ENCODE peak calls at places on chromosomes 11 and 22, in seven cellular contexts. X is cardiac muscle cell; G is lung; F is fibroblast of lung; Q is adrenal gland; D is CD4-positive, alpha-beta T cell; A is GM20000. Y is an unnamed sample.

GRCh38 chr22:25134028-25134427 is 65.6 kb upstream of the CRYBB3 start:
- DNase-seq in G (peak), Q (peak), D (no peak), X (no peak), F (no peak), A (no peak), Y (no peak)

GRCh38 chr11:79287952-79288351 is 152.9 kb downstream of the TENM4 start:
- DNase-seq in F (no peak), Q (peak), G (no peak), X (no peak), A (no peak), D (no peak), Y (no peak)

GRCh38 chr11:96316869-96317268 is 26.1 kb downstream of the MAML2 start:
- DNase-seq in A (no peak), X (no peak), Q (no peak), F (no peak), G (no peak), D (no peak), Y (no peak)

GRCh38 chr11:103970850-103971249 is 65.6 kb upstream of the DDI1 start:
- DNase-seq in X (no peak), Q (no peak), F (no peak), A (no peak), G (no peak), D (no peak), Y (no peak)

GRCh38 chr11:10605941-10606381 is 37.5 kb upstream of the LYVE1 start:
- DNase-seq in Q (peak), X (peak), F (peak), D (no peak), A (no peak), G (peak), Y (no peak)

GRCh38 chr22:47042116-47042825 is 279.8 kb downstream of the TBC1D22A start:
- DNase-seq in Q (no peak), G (no peak), D (no peak), X (no peak), F (no peak), A (no peak), Y (no peak)

GRCh38 chr11:131977854-131978253 is 607.4 kb downstream of the NTM start:
- DNase-seq in X (peak), Q (no peak), G (no peak), A (no peak), D (no peak), F (peak), Y (no peak)

GRCh38 chr11:39361557-39361956 is 2097.9 kb downstream of the LRRC4C start:
- DNase-seq in D (no peak), A (no peak), X (no peak), F (no peak), Q (no peak), G (no peak), Y (no peak)

GRCh38 chr22:23700706-23701105 is 9.9 kb downstream of the RGL4 start:
- DNase-seq in Q (peak), G (no peak), X (peak), A (no peak), F (peak), D (no peak), Y (no peak)

GRCh38 chr11:75240381-75241035 is at the start of gene TPBGL:
- DNase-seq in D (no peak), Q (peak), G (no peak), F (peak), A (peak), X (peak), Y (peak)

GRCh38 chr11:125968363-125968762 is 22.5 kb downstream of the VSIG10L2 start:
- DNase-seq in X (peak), A (no peak), Q (no peak), G (no peak), F (no peak), D (no peak), Y (no peak)

GRCh38 chr11:67265633-67266423 is 445 bp upstream of the GRK2 start:
- DNase-seq in A (peak), F (peak), X (peak), D (peak), G (peak), Q (peak), Y (peak)

GRCh38 chr11:14687943-14688627 is 44.5 kb downstream of the PDE3B start:
- DNase-seq in X (no peak), Q (no peak), A (no peak), G (no peak), D (no peak), F (no peak), Y (no peak)

GRCh38 chr11:119459293-119459976 is 36.5 kb upstream of the THY1 start:
- DNase-seq in D (no peak), G (no peak), F (no peak), Q (no peak), X (no peak), A (no peak), Y (no peak)

GRCh38 chr11:68053117-68053516 is 14.3 kb downstream of the TCIRG1 start:
- DNase-seq in F (no peak), Q (peak), X (no peak), A (peak), G (no peak), D (no peak), Y (no peak)

GRCh38 chr11:83706581-83706980 is 420.4 kb upstream of the CCDC90B start:
- DNase-seq in D (no peak), Q (no peak), F (no peak), X (no peak), G (no peak), A (no peak), Y (no peak)

GRCh38 chr11:1504164-1504563 is 17.6 kb upstream of the MOB2 start:
- DNase-seq in G (no peak), A (no peak), D (no peak), X (no peak), F (no peak), Q (peak), Y (no peak)

GRCh38 chr11:35178862-35179261 is 39.9 kb downstream of the CD44 start:
- DNase-seq in G (no peak), D (no peak), X (no peak), F (peak), Q (no peak), A (no peak), Y (no peak)

GRCh38 chr11:128532571-128533091 is 54.7 kb downstream of the ETS1 start:
- DNase-seq in A (no peak), F (no peak), Q (no peak), G (no peak), D (no peak), X (no peak), Y (no peak)

GRCh38 chr11:11420512-11420911 is 67.5 kb upstream of the CSNK2A3 start:
- DNase-seq in Q (no peak), X (no peak), F (no peak), D (no peak), A (no peak), G (no peak), Y (no peak)

GRCh38 chr11:20042717-20043392 is 117.4 kb downstream of the DBX1 start:
- DNase-seq in A (no peak), Q (no peak), X (no peak), F (no peak), G (no peak), D (no peak), Y (no peak)

GRCh38 chr11:42521994-42522393 is 789.8 kb upstream of the API5 start:
- DNase-seq in A (no peak), D (no peak), F (peak), Q (no peak), G (no peak), X (peak), Y (no peak)

GRCh38 chr11:64518928-64519327 is 72.1 kb upstream of the SLC22A12 start:
- DNase-seq in X (no peak), F (no peak), G (no peak), A (no peak), Q (no peak), D (no peak), Y (no peak)

GRCh38 chr11:67033661-67034166 is 10.8 kb downstream of the SYT12 start:
- DNase-seq in F (peak), X (peak), Q (peak), G (no peak), A (no peak), D (no peak), Y (no peak)

GRCh38 chr11:3837793-3838192 is 3.0 kb downstream of the RHOG start:
- DNase-seq in D (no peak), F (no peak), G (peak), X (peak), Q (peak), A (peak), Y (no peak)

GRCh38 chr11:68966894-68967780 is 13.6 kb downstream of the MRGPRD start:
- DNase-seq in Q (no peak), G (no peak), X (no peak), A (no peak), F (no peak), D (no peak), Y (no peak)

GRCh38 chr11:120739780-120740179 is 228.2 kb downstream of the GRIK4 start:
- DNase-seq in A (no peak), D (no peak), G (no peak), Q (no peak), X (no peak), F (no peak), Y (no peak)

GRCh38 chr22:48053973-48054372 is 1291.5 kb downstream of the TBC1D22A start:
- DNase-seq in X (no peak), A (no peak), G (no peak), F (no peak), D (no peak), Q (no peak), Y (no peak)

GRCh38 chr11:105296806-105297205 is 157.2 kb upstream of the CARD18 start:
- DNase-seq in X (no peak), Q (no peak), D (no peak), G (no peak), A (no peak), F (no peak), Y (no peak)

GRCh38 chr11:129077191-129077590 is 114.9 kb downstream of the ARHGAP32 start:
- DNase-seq in G (no peak), D (no peak), F (no peak), X (no peak), A (no peak), Q (no peak), Y (no peak)

GRCh38 chr11:74084796-74085541 is 76.1 kb upstream of the UCP3 start:
- DNase-seq in Q (peak), F (peak), D (no peak), A (no peak), X (peak), G (no peak), Y (no peak)

GRCh38 chr22:42366815-42367581 is 65.2 kb downstream of the NFAM1 start:
- DNase-seq in A (no peak), Q (peak), F (no peak), G (no peak), X (no peak), D (no peak), Y (no peak)

GRCh38 chr22:37226514-37226913 is 14.2 kb upstream of the SSTR3 start:
- DNase-seq in F (no peak), X (no peak), A (no peak), Q (no peak), D (no peak), G (no peak), Y (no peak)

GRCh38 chr11:16775604-16776283 is 37.3 kb downstream of the C11orf58 start:
- DNase-seq in Q (no peak), A (no peak), D (no peak), F (no peak), G (no peak), X (no peak), Y (no peak)

GRCh38 chr11:130197386-130198035 is 37.9 kb downstream of the ST14 start:
- DNase-seq in F (peak), A (no peak), Q (no peak), D (no peak), X (no peak), G (no peak), Y (no peak)

GRCh38 chr11:61671527-61671926 is 8.7 kb upstream of the DAGLA start:
- DNase-seq in X (no peak), F (no peak), Q (peak), D (no peak), A (no peak), G (no peak), Y (no peak)

GRCh38 chr11:86678823-86679222 is 6.4 kb upstream of the ME3 start:
- DNase-seq in A (no peak), F (peak), G (no peak), Q (no peak), X (no peak), D (no peak), Y (no peak)

GRCh38 chr11:86676010-86676409 is 3.6 kb upstream of the ME3 start:
- DNase-seq in D (no peak), A (no peak), G (no peak), Q (no peak), F (no peak), X (no peak), Y (no peak)

GRCh38 chr11:86678296-86678695 is 5.9 kb upstream of the ME3 start:
- DNase-seq in F (no peak), Q (no peak), G (no peak), X (no peak), A (no peak), D (no peak), Y (no peak)

GRCh38 chr11:86674965-86675364 is 2.5 kb upstream of the ME3 start:
- DNase-seq in A (no peak), X (no peak), Q (no peak), F (no peak), G (no peak), D (no peak), Y (no peak)

GRCh38 chr11:86676533-86677154 is 4.2 kb upstream of the ME3 start:
- DNase-seq in A (peak), X (peak), G (no peak), Q (no peak), D (no peak), F (no peak), Y (no peak)
- TF ChIP-seq CTCF in A (peak), X (peak), G (no peak), Q (no peak), D (no peak), F (peak), Y (peak)

DNA sequence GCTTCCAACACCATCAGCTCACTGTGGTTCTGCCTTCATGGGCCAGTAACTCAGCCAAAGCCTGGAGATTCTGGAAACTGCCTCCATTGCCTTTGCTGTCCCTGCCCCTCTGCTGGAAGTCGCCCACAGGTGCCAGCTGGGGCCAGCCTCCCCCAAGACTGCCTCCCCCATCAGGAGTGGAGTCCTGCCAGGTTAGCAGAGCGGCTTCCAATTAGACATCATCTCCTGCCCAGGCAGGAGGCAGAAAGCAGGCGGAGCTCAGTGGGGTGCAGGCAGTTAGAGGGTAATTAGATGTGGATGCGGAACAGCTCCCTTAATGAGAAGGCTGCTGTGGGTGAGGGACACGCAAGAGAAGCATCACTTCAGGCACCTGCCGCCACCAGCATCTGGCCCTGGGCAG is 90.9 kb upstream of the TP53I11 start:
- DNase-seq in X (no peak), D (no peak), G (no peak), Q (no peak), A (no peak), F (no peak), Y (no peak)
- TF ChIP-seq CTCF in X (no peak), D (no peak), G (no peak), Q (no peak), A (no peak), F (no peak), Y (no peak)

GRCh38 chr22:36180928-36181327 is 20.4 kb upstream of the APOL3 start:
- DNase-seq in Q (no peak), G (no peak), D (no peak), X (no peak), F (no peak), A (no peak), Y (no peak)

GRCh38 chr22:36180038-36180880 is 19.7 kb upstream of the APOL3 start:
- DNase-seq in G (peak), F (peak), A (peak), X (peak), D (peak), Q (peak), Y (peak)

GRCh38 chr22:36171941-36172340 is 11.4 kb upstream of the APOL3 start:
- DNase-seq in D (no peak), X (no peak), Q (no peak), G (no peak), F (no peak), A (no peak), Y (no peak)

GRCh38 chr22:36177160-36177559 is 16.6 kb upstream of the APOL3 start:
- DNase-seq in A (no peak), G (no peak), F (no peak), D (no peak), X (no peak), Q (no peak), Y (no peak)

GRCh38 chr22:36175892-36176291 is 15.3 kb upstream of the APOL3 start:
- DNase-seq in G (no peak), D (no peak), X (no peak), A (no peak), Q (no peak), F (no peak), Y (no peak)
- TF ChIP-seq CTCF in G (no peak), D (no peak), X (no peak), A (no peak), Q (no peak), F (no peak), Y (no peak)

DNA sequence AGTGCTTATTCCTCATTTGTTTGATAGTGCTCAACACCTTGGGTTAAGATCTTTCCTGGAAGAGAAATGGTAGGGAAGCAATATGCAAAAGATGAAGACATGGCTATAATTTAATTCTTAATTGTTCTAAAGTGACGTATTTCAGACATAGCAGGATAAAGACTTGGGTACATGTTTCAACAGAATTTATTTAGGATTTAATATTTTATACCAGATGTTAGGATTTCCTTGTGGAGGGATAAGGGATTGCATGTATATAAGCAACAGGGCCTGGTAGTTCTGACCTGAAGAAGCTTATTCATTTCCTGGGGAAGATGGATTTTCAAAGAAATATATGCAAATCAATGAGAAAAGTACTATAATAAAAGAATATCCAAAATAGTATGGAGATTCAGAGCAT is 163.8 kb downstream of the FAT3 start:
- DNase-seq in F (no peak), G (no peak), X (no peak), D (no peak), Q (no peak), A (no peak), Y (no peak)
- TF ChIP-seq CTCF in F (no peak), G (no peak), X (no peak), D (no peak), Q (no peak), A (no peak), Y (no peak)

GRCh38 chr11:60347084-60347797 is 20.2 kb downstream of the MS4A6E start:
- DNase-seq in A (peak), Q (no peak), G (no peak), F (no peak), X (no peak), D (no peak), Y (no peak)

GRCh38 chr11:60348116-60348515 is 21.1 kb downstream of the MS4A6E start:
- DNase-seq in G (no peak), Q (no peak), D (no peak), A (no peak), F (no peak), X (no peak), Y (no peak)

GRCh38 chr11:60344146-60344545 is 17.1 kb downstream of the MS4A6E start:
- DNase-seq in Q (no peak), A (no peak), G (no peak), F (no peak), X (no peak), D (no peak), Y (no peak)

GRCh38 chr11:60343094-60343704 is 16.1 kb downstream of the MS4A6E start:
- DNase-seq in F (no peak), A (no peak), G (no peak), X (peak), Q (no peak), D (no peak), Y (no peak)

DNA sequence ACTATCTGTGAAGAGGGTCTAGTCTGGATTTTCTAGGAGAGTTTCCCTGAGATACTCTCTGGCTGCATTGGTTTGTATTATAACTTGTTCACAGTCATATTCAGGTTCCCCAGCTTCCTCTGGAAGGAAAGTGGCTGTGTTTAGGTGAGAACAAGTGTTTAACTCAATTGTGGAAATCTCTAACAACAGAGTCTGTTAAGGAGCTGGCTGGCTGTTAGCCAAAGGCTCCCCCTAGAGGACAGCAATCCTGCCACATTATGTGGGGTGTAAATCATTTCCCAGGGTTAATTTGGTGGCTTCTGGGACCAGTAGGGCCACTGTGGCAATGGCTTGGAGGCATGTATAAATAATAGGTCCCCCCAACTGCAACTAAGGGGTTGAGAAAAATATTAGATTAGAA is 18.4 kb downstream of the MS4A6E start:
- DNase-seq in F (no peak), Q (peak), G (no peak), D (no peak), A (peak), X (peak), Y (no peak)
- TF ChIP-seq CTCF in F (peak), Q (no peak), G (peak), D (no peak), A (peak), X (peak), Y (peak)